ENCODE peak calls at places on chromosomes 16 and 17, in seven cellular contexts. C, Q, G, X, A, B and U are unnamed samples.

GRCh38 chr17:80365001-80365965 is 49.7 kb upstream of the ENDOV start:
- DNase-seq in C (no peak), Q (no peak), G (no peak), X (no peak), A (no peak), B (no peak), U (no peak)

GRCh38 chr16:67663151-67663876 is 2.6 kb downstream of the PARD6A start:
- DNase-seq in C (no peak), Q (no peak), G (peak), X (no peak), A (peak), B (no peak), U (peak)

GRCh38 chr17:81483085-81483861 is 29.3 kb downstream of the ACTG1 start:
- DNase-seq in C (no peak), Q (no peak), G (peak), X (no peak), A (no peak), B (no peak), U (no peak)

GRCh38 chr17:47810200-47810821 is 11.3 kb downstream of the OSBPL7 start:
- DNase-seq in C (peak), Q (peak), G (no peak), X (no peak), A (peak), B (peak), U (peak)

GRCh38 chr16:69720822-69721430 is 5.4 kb downstream of the NQO1 start:
- DNase-seq in C (no peak), Q (no peak), G (no peak), X (no peak), A (no peak), B (no peak), U (no peak)

GRCh38 chr16:66549284-66550131 is at the start of gene TK2:
- DNase-seq in C (peak), Q (peak), G (peak), X (peak), A (peak), B (peak), U (peak)

GRCh38 chr17:63914471-63914870 is 3.4 kb upstream of the CSHL1 start:
- DNase-seq in C (no peak), Q (no peak), G (no peak), X (no peak), A (no peak), B (no peak), U (no peak)

GRCh38 chr16:28261916-28262315 is 30.4 kb upstream of the SBK1 start:
- DNase-seq in C (peak), Q (no peak), G (no peak), X (no peak), A (no peak), B (no peak), U (no peak)

GRCh38 chr17:67082110-67082509 is 37.8 kb downstream of the CACNG1 start:
- DNase-seq in C (no peak), Q (no peak), G (peak), X (no peak), A (no peak), B (no peak), U (no peak)

GRCh38 chr17:74499992-74500391 is 31.3 kb downstream of the CD300LB start:
- DNase-seq in C (no peak), Q (no peak), G (no peak), X (no peak), A (no peak), B (no peak), U (no peak)

GRCh38 chr16:78437352-78437968 is 338.0 kb downstream of the WWOX start:
- DNase-seq in C (peak), Q (peak), G (peak), X (peak), A (peak), B (peak), U (peak)

GRCh38 chr17:721540-721937 is 6.9 kb upstream of the VPS53 start:
- DNase-seq in C (no peak), Q (no peak), G (no peak), X (no peak), A (no peak), B (no peak), U (no peak)

GRCh38 chr16:79402356-79402755 is 198.2 kb downstream of the MAF start:
- DNase-seq in C (peak), Q (no peak), G (no peak), X (no peak), A (peak), B (peak), U (no peak)

GRCh38 chr17:2347805-2348685 is 10.7 kb downstream of the SGSM2 start:
- DNase-seq in C (peak), Q (peak), G (no peak), X (peak), A (peak), B (no peak), U (peak)

GRCh38 chr17:82200743-82201497 is 11.7 kb downstream of the CCDC57 start:
- DNase-seq in C (no peak), Q (no peak), G (no peak), X (no peak), A (no peak), B (peak), U (no peak)

GRCh38 chr17:72683506-72684404 is 408.7 kb downstream of the SLC39A11 start:
- DNase-seq in C (peak), Q (peak), G (no peak), X (no peak), A (peak), B (no peak), U (no peak)

GRCh38 chr17:77924757-77925336 is 33.7 kb upstream of the TNRC6C start:
- DNase-seq in C (no peak), Q (peak), G (no peak), X (no peak), A (peak), B (no peak), U (peak)

GRCh38 chr16:64137976-64138375 is 983.9 kb downstream of the CDH11 start:
- DNase-seq in C (no peak), Q (no peak), G (no peak), X (no peak), A (no peak), B (no peak), U (no peak)

GRCh38 chr17:29883497-29883896 is 46.5 kb downstream of the SSH2 start:
- DNase-seq in C (no peak), Q (peak), G (no peak), X (no peak), A (no peak), B (no peak), U (no peak)

GRCh38 chr17:76345377-76345945 is 8.3 kb downstream of the PRPSAP1 start:
- DNase-seq in C (no peak), Q (peak), G (no peak), X (no peak), A (no peak), B (no peak), U (no peak)

GRCh38 chr17:78001612-78002011 is 43.1 kb downstream of the TNRC6C start:
- DNase-seq in C (no peak), Q (no peak), G (no peak), X (no peak), A (no peak), B (no peak), U (no peak)

GRCh38 chr17:47840742-47841487 is at the start of gene SCRN2:
- DNase-seq in C (peak), Q (peak), G (peak), X (peak), A (peak), B (peak), U (peak)

GRCh38 chr17:78140169-78141051 is 5.8 kb upstream of the C17orf99 start:
- DNase-seq in C (peak), Q (peak), G (peak), X (peak), A (peak), B (peak), U (peak)

GRCh38 chr17:28749516-28750177 is 5.8 kb downstream of the TRAF4 start:
- DNase-seq in C (no peak), Q (no peak), G (no peak), X (no peak), A (peak), B (no peak), U (peak)

GRCh38 chr17:19876524-19877161 is 8.9 kb upstream of the ULK2 start:
- DNase-seq in C (no peak), Q (no peak), G (no peak), X (no peak), A (no peak), B (no peak), U (no peak)

GRCh38 chr17:12438813-12439586 is 226.7 kb upstream of the MYOCD start:
- DNase-seq in C (no peak), Q (no peak), G (no peak), X (no peak), A (peak), B (peak), U (no peak)

GRCh38 chr17:64984776-64985521 is 65.7 kb upstream of the LRRC37A3 start:
- DNase-seq in C (peak), Q (peak), G (peak), X (no peak), A (no peak), B (no peak), U (no peak)

GRCh38 chr17:48215583-48216139 is 108.1 kb downstream of the SNX11 start:
- DNase-seq in C (peak), Q (peak), G (no peak), X (peak), A (peak), B (peak), U (peak)

GRCh38 chr16:11586375-11586855 is 304 bp downstream of the LITAF start:
- DNase-seq in C (no peak), Q (no peak), G (no peak), X (no peak), A (no peak), B (no peak), U (peak)

GRCh38 chr16:72357860-72358259 is 185.9 kb upstream of the PMFBP1 start:
- DNase-seq in C (no peak), Q (peak), G (no peak), X (no peak), A (no peak), B (no peak), U (no peak)

DNA sequence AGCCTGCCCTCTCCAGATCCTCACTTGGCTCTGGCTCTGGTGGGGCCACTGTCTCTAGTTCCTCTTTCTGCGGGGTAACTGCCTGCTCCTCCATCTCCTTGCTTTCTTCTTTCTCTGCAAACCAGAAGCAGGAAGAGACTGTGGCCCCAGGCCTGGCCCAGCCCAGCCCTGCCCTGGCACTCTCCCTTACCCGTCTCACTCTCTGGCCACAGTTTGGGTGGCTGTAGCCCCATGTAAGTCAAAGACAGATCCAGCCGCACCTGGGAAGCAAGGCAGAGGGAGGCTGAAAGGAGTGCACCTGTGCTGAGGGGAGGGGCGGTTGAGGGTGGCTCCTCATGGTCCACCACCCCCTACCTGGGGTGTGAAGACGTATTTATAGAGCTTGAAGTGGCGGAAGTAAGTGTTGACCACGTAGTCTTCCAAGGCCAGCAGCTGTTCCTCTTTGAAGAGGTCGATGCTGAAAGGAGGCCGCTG is 2.8 kb downstream of the CFAP119 start:
- DNase-seq in C (no peak), Q (no peak), G (peak), X (no peak), A (no peak), B (no peak), U (no peak)
- H3K4me3 ChIP-seq in C (no peak), Q (no peak), G (no peak), X (no peak), A (no peak), B (no peak), U (no peak)

GRCh38 chr17:7019839-7020519 is 2.9 kb upstream of the BCL6B start:
- DNase-seq in C (peak), Q (peak), G (no peak), X (no peak), A (peak), B (no peak), U (peak)

GRCh38 chr17:7022791-7023571 is at the start of gene BCL6B:
- DNase-seq in C (no peak), Q (no peak), G (no peak), X (no peak), A (no peak), B (no peak), U (peak)

GRCh38 chr17:7019406-7019805 is 3.4 kb upstream of the BCL6B start:
- DNase-seq in C (no peak), Q (no peak), G (no peak), X (no peak), A (no peak), B (no peak), U (no peak)

GRCh38 chr17:7021993-7022778 is 664 bp upstream of the BCL6B start:
- DNase-seq in C (peak), Q (peak), G (peak), X (no peak), A (peak), B (peak), U (peak)

GRCh38 chr17:7020894-7021664 is 1.8 kb upstream of the BCL6B start:
- DNase-seq in C (no peak), Q (no peak), G (no peak), X (no peak), A (no peak), B (no peak), U (no peak)
- H3K4me2 ChIP-seq in C (peak), Q (no peak), G (no peak), X (no peak), A (peak), B (peak), U (peak)

DNA sequence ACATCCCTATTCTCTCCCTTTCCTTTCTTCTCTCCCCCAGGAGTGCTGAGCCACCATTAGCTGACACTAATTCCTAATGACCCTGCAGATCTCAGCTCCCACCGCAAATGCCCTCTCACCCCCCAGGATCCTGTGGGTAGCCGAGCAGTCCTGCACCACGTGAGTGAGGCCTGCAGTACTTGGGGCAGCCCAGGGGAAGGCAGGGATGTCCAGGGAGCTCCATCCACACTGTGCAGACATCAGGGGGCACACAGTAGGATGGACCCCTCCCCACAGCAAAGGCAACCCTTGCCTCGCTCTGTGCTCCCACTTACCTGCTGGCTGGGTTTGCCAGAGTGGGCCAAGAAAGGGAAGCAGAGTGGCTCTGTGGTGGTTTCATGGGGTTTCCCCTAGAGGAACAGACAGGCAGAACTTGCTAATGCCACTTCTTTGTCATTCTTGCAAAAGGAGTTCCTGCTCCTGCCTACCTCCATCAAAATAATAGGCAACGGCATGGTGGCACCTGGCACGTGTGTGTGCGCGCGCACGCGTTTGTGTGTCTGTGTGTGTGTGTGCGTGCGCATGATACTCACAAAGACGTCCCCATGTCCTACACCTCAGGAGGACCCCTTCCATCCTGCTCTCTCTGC is 135.5 kb downstream of the GAS7 start:
- DNase-seq in C (no peak), Q (no peak), G (no peak), X (no peak), A (no peak), B (no peak), U (no peak)
- H3K27ac ChIP-seq in C (no peak), Q (no peak), G (no peak), X (no peak), A (no peak), B (no peak), U (no peak)

DNA sequence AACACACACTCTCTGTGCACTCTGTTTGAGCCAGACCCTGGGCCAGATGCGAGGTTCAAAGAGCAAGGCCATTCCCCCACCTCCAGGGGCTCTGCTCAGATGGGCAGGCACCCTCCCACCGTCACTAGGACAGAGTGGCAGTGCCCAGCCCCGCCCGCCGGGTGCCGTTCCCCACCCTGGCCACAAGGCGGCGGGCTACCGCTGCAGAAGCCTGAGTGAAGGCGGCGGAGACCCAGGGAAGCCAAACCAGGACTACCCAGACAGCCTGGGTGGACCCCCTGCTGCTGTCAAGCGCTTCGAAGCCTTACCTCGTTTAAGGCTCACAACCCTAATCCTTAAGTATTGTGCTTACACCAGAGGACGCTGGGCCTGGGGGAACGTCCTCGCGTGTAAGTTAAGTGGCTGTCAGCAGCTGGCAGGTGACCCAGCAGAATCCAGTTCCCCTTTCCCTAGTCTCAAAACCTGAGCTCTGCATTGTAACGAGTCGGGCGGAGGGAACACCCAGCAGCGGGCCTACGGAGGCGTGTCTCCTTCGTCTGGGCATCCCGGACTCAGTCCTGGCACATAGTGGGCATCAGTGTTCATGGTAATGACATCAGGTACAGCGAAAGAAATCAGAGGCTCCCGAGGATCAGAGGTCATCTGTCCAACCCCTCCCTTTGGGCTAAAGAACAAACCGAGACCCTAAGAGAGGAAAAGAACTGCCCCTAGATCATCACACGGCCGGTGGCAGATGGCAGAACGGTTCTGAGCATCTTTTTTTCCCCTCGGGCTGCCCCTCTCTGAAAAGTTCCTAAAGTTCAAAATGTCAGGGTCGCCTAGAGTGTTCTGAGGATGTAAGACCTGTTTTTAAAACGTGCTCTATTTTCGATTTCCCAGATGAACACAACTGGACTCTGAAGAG is 4.4 kb downstream of the ARHGAP27 start:
- DNase-seq in C (peak), Q (peak), G (peak), X (no peak), A (peak), B (peak), U (peak)
- H3K4me3 ChIP-seq in C (no peak), Q (no peak), G (peak), X (no peak), A (no peak), B (no peak), U (peak)

DNA sequence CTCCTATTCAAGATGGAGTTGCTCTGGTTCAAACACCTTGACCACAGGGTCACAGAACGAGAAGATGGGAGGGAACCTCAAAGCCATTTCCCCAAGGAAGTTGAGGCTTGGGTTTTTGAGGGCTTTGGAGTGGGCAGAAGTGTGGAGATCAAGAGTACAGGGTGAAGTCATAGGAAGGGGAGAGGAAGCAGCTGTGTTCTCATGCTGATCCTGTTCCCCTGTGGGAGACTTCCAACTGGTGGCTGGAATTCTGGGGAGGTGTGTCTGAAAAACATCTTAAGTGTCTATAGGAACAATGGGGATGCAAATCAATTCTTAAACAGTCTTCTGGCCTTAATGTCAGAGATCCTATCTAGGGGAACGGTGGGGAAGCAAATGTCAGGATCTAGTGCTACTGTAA is 38.8 kb upstream of the HSBP1 start:
- DNase-seq in C (no peak), Q (no peak), G (no peak), X (no peak), A (peak), B (no peak), U (no peak)
- H3K4me2 ChIP-seq in C (no peak), Q (no peak), G (no peak), X (no peak), A (no peak), B (no peak), U (peak)

DNA sequence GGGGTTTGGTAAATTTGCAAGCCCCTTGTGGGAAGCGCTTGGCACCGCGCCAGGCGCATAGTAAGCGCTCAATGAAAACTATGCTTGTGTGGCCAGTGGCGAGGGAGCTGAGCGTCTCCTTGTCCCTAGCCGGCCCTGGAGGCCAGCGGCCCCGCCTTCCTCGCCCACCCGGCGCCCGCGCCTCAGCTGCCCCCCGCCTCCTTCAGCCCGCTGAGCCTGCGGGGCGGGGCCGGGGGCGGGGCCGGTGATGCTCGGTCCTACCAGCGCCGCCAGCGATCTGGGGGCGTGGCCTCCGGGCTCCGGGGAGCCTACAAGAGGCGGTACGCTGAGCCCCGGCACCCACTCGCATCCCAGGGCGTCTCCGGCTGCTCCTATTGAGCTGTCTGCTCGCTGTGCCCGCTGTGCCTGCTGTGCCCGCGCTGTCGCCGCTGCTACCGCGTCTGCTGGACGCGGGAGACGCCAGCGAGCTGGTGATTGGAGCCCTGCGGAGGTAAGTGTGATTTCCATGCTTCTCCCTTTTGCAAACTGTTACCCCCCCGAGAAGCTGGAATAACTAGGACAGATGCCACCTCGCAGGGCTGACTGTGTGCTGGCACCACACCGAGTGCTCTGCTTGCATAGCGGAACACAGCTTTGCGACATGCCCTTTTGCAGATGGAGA is at the start of gene CRISPLD2:
- DNase-seq in C (peak), Q (peak), G (peak), X (peak), A (peak), B (peak), U (peak)
- H3K27ac ChIP-seq in C (no peak), Q (no peak), G (no peak), X (no peak), A (no peak), B (no peak), U (no peak)